ENCODE peak calls at places on chromosomes 5 and 9, in ten cellular contexts. K is suprapubic skin, X is breast epithelium, R is WTC11, P is hepatocyte, B is epithelial cell of esophagus, O is brain microvascular endothelial cell, S is lung, Z is osteocyte, H is GM06990. C is an unnamed sample.

GRCh38 chr5:144712090-144712489 is 541.4 kb downstream of the KCTD16 start:
- DNase-seq in B (no peak), P (no peak), O (no peak), H (no peak), R (no peak), X (no peak), Z (no peak), K (no peak), S (no peak), C (no peak)

GRCh38 chr9:116072046-116072445 is 81.5 kb upstream of the PAPPA start:
- DNase-seq in S (no peak), B (no peak), R (no peak), P (no peak), K (no peak), O (no peak), Z (no peak), H (no peak), X (no peak), C (no peak)

GRCh38 chr9:136626066-136626725 is 36.5 kb upstream of the EGFL7 start:
- DNase-seq in R (no peak), O (no peak), S (no peak), X (no peak), H (no peak), Z (no peak), P (no peak), K (no peak), B (no peak), C (no peak)

GRCh38 chr9:78865757-78866156 is 568.8 kb downstream of the PSAT1 start:
- DNase-seq in P (no peak), H (no peak), S (no peak), Z (no peak), X (no peak), K (no peak), B (no peak), O (no peak), R (no peak), C (no peak)

GRCh38 chr5:67038817-67039603 is 157.6 kb downstream of the CD180 start:
- DNase-seq in X (no peak), B (peak), O (peak), Z (no peak), H (no peak), P (no peak), S (no peak), R (no peak), K (no peak), C (no peak)

GRCh38 chr5:122142480-122142879 is 13.1 kb downstream of the ZNF474 start:
- DNase-seq in Z (no peak), P (no peak), R (no peak), B (peak), H (no peak), X (no peak), S (no peak), O (peak), K (no peak), C (no peak)

GRCh38 chr5:83362526-83362925 is 109.0 kb upstream of the VCAN start:
- DNase-seq in B (no peak), Z (no peak), K (no peak), H (no peak), R (no peak), S (no peak), X (no peak), O (no peak), P (no peak), C (no peak)

GRCh38 chr5:7873216-7873615 is 4.3 kb downstream of the MTRR start:
- DNase-seq in H (no peak), B (no peak), O (no peak), Z (no peak), R (no peak), X (no peak), S (no peak), K (no peak), P (no peak), C (no peak)

GRCh38 chr5:93677344-93678021 is 63.9 kb downstream of the POU5F2 start:
- DNase-seq in B (peak), Z (peak), K (no peak), P (peak), H (no peak), X (no peak), S (peak), O (peak), R (peak), C (peak)

GRCh38 chr5:93675458-93676450 is 65.6 kb downstream of the POU5F2 start:
- DNase-seq in Z (no peak), K (no peak), R (no peak), B (no peak), P (no peak), S (no peak), O (no peak), X (no peak), H (peak), C (no peak)

GRCh38 chr5:93676707-93677106 is 64.7 kb downstream of the POU5F2 start:
- DNase-seq in B (no peak), S (no peak), Z (no peak), K (no peak), H (no peak), O (no peak), P (no peak), X (no peak), R (no peak), C (no peak)

GRCh38 chr5:93681432-93681831 is 60.0 kb downstream of the POU5F2 start:
- DNase-seq in S (no peak), B (no peak), R (no peak), Z (no peak), H (no peak), K (no peak), P (no peak), X (no peak), O (no peak), C (no peak)
- TF ChIP-seq CTCF in S (no peak), B (peak), R (peak), Z (peak), H (no peak), K (no peak), P (peak), X (peak), O (peak), C (peak)

GRCh38 chr5:21391506-21391905 is 1403.5 kb upstream of the CDH18 start:
- DNase-seq in K (no peak), Z (no peak), S (no peak), X (no peak), R (no peak), H (no peak), O (peak), B (peak), P (peak), C (no peak)
- TF ChIP-seq CTCF in K (no peak), Z (peak), S (no peak), X (no peak), R (no peak), H (no peak), O (no peak), B (peak), P (peak), C (peak)

GRCh38 chr9:99326112-99326916 is 104.2 kb downstream of the SEC61B start:
- DNase-seq in R (no peak), O (no peak), B (peak), K (no peak), X (no peak), S (no peak), H (no peak), P (no peak), Z (no peak), C (no peak)
- TF ChIP-seq CTCF in R (no peak), O (no peak), B (no peak), K (no peak), X (no peak), S (no peak), H (no peak), P (no peak), Z (no peak), C (no peak)

DNA sequence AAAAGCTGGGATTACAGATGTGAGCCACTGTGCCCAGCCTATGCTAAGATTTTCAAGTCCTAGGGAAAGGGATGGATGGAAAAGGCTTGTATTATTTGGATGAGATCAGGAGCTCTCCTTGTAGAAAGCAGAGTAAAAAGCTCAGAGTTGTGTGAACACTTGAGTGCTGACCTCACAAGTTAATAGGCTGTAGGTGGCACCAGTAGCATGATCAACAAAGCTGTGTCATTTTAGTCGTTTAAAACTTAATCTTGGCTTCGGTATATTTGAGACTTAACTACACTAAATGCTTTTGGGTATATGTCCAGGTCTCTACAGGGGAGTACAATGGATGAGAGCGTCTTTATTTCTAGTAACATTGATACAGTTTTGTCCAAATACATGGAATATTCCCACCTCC is 264.2 kb downstream of the TMEM38B start:
- DNase-seq in P (no peak), B (peak), H (no peak), S (no peak), R (no peak), Z (no peak), K (no peak), O (no peak), X (no peak), C (no peak)
- TF ChIP-seq CTCF in P (no peak), B (no peak), H (no peak), S (no peak), R (no peak), Z (no peak), K (no peak), O (no peak), X (no peak), C (no peak)

GRCh38 chr5:58011301-58011700 is 448.6 kb downstream of the PLK2 start:
- DNase-seq in Z (no peak), K (no peak), S (no peak), H (no peak), X (no peak), P (no peak), O (no peak), B (no peak), R (no peak), C (no peak)
- TF ChIP-seq CTCF in Z (no peak), K (no peak), S (no peak), H (no peak), X (no peak), P (no peak), O (no peak), B (no peak), R (no peak), C (no peak)

GRCh38 chr5:133708451-133708850 is 96.1 kb upstream of the FSTL4 start:
- DNase-seq in P (no peak), H (no peak), Z (no peak), K (peak), S (no peak), X (no peak), R (no peak), O (no peak), B (no peak), C (peak)
- TF ChIP-seq CTCF in P (no peak), H (no peak), Z (no peak), K (no peak), S (no peak), X (no peak), R (no peak), O (no peak), B (no peak), C (no peak)

C was measured in type B pancreatic cell.